ENCODE peak calls at places on chromosomes 3 and 15, in four cellular contexts. U is heart right ventricle, Q is hepatocyte, W is thyroid gland. M is an unnamed sample.

GRCh38 chr3:64443553-64444331 is 218.5 kb upstream of the PRICKLE2 start:
- DNase-seq in U (no peak), Q (peak; percentile 53), W (no peak), M (no peak)

GRCh38 chr3:52786330-52787215 is 8.0 kb upstream of the ITIH3 start:
- DNase-seq in U (no peak), W (no peak), Q (no peak), M (no peak)

GRCh38 chr3:143283432-143284128 is 164.0 kb downstream of the CHST2 start:
- DNase-seq in Q (no peak), U (no peak), W (no peak), M (no peak)

GRCh38 chr15:60370804-60371700 is 26.7 kb downstream of the ANXA2 start:
- DNase-seq in Q (peak; percentile 85), W (peak; percentile 40), U (peak; percentile 86), M (peak; percentile 89)

GRCh38 chr3:52083556-52084087 is 27.3 kb upstream of the DUSP7 start:
- DNase-seq in Q (no peak), U (no peak), W (no peak), M (no peak)

GRCh38 chr15:60351066-60351465 is 46.7 kb downstream of the ANXA2 start:
- DNase-seq in W (no peak), U (no peak), Q (no peak), M (no peak)

GRCh38 chr3:52468336-52468735 is 12.9 kb downstream of the NISCH start:
- DNase-seq in W (no peak), Q (no peak), U (no peak), M (no peak)

GRCh38 chr3:129003578-129004112 is 2.5 kb downstream of the EFCC1 start:
- DNase-seq in W (peak; percentile 61), U (no peak), Q (peak; percentile 85), M (no peak)

GRCh38 chr3:196016485-196016884 is 65.4 kb downstream of the TFRC start:
- DNase-seq in Q (no peak), W (no peak), U (no peak), M (no peak)

GRCh38 chr3:43766672-43767465 is 76.1 kb downstream of the ABHD5 start:
- DNase-seq in Q (no peak), W (no peak), U (no peak), M (no peak)

GRCh38 chr3:49469037-49469875 is 811 bp upstream of the DAG1 start:
- DNase-seq in Q (peak; percentile 82), W (peak; percentile 91), U (peak; percentile 89), M (peak; percentile 79)

GRCh38 chr3:123390865-123391613 is 57.9 kb downstream of the ADCY5 start:
- DNase-seq in W (no peak), Q (no peak), U (no peak), M (peak; percentile 53)

GRCh38 chr3:126478581-126479310 is 3.1 kb upstream of the ZXDC start:
- DNase-seq in U (no peak), Q (no peak), W (no peak), M (no peak)

GRCh38 chr3:87233805-87234204 is 6.7 kb downstream of the CHMP2B start:
- DNase-seq in U (no peak), Q (no peak), W (peak; percentile 7), M (no peak)

GRCh38 chr15:81897011-81897677 is 148.7 kb downstream of the MEX3B start:
- DNase-seq in W (no peak), Q (no peak), U (no peak), M (no peak)

GRCh38 chr3:40997711-40998519 is 201.4 kb upstream of the CTNNB1 start:
- DNase-seq in W (no peak), Q (no peak), U (no peak), M (no peak)

GRCh38 chr15:31349233-31350141 is 22.9 kb downstream of the KLF13 start:
- DNase-seq in Q (no peak), W (peak; percentile 69), U (no peak), M (no peak)

GRCh38 chr3:127441764-127442163 is 148.8 kb downstream of the TPRA1 start:
- DNase-seq in Q (no peak), W (no peak), U (no peak), M (no peak)

GRCh38 chr3:196268270-196269163 is 19.0 kb downstream of the PCYT1A start:
- DNase-seq in W (no peak), Q (no peak), U (no peak), M (no peak)

GRCh38 chr3:47803478-47804025 is 614 bp downstream of the DHX30 start:
- DNase-seq in U (no peak), Q (no peak), W (no peak), M (no peak)

GRCh38 chr15:85097250-85097649 is 115.6 kb downstream of the PDE8A start:
- DNase-seq in U (no peak), Q (no peak), W (no peak), M (no peak)

GRCh38 chr3:117820900-117821299 is 1111.3 kb downstream of the TUSC7 start:
- DNase-seq in U (no peak), Q (no peak), W (no peak), M (no peak)

GRCh38 chr15:94412979-94413741 is 181.8 kb downstream of the MCTP2 start:
- DNase-seq in W (no peak), Q (peak; percentile 48), U (no peak), M (no peak)

GRCh38 chr15:78895411-78895810 is 22.7 kb downstream of the MORF4L1 start:
- DNase-seq in Q (no peak), U (no peak), W (no peak), M (no peak)

GRCh38 chr15:35061171-35062163 is 23.6 kb downstream of the NANOGP8 start:
- DNase-seq in U (no peak), Q (no peak), W (no peak), M (no peak)

GRCh38 chr3:155835341-155836071 is 18.7 kb downstream of the SLC33A1 start:
- DNase-seq in W (no peak), U (no peak), Q (no peak), M (no peak)

GRCh38 chr3:111963424-111963823 is 15.4 kb upstream of the ABHD10 start:
- DNase-seq in W (no peak), U (no peak), Q (no peak), M (no peak)

GRCh38 chr3:138188013-138188352 is 882 bp downstream of the ARMC8 start:
- DNase-seq in W (no peak), U (no peak), Q (no peak), M (no peak)

GRCh38 chr15:47432831-47433230 is 284.5 kb upstream of the SEMA6D start:
- DNase-seq in Q (no peak), U (no peak), W (no peak), M (no peak)

GRCh38 chr3:61560452-61561373 is 658 bp upstream of the PTPRG start:
- DNase-seq in U (peak; percentile 86), Q (peak; percentile 90), W (peak; percentile 81), M (peak; percentile 93)

GRCh38 chr3:42529463-42529862 is 27.0 kb downstream of the VIPR1 start:
- DNase-seq in W (no peak), U (no peak), Q (no peak), M (no peak)

GRCh38 chr15:100515758-100516157 is 13.0 kb downstream of the CERS3 start:
- DNase-seq in Q (peak; percentile 26), U (no peak), W (no peak), M (no peak)

GRCh38 chr3:141393151-141394076 is 25.1 kb downstream of the ZBTB38 start:
- DNase-seq in W (no peak), U (no peak), Q (no peak), M (peak; percentile 81)

GRCh38 chr3:100261481-100261903 is 700 bp downstream of the TBC1D23 start:
- DNase-seq in U (no peak), W (no peak), Q (no peak), M (no peak)

GRCh38 chr3:100265016-100265415 is 4.2 kb downstream of the TBC1D23 start:
- DNase-seq in U (no peak), W (no peak), Q (no peak), M (no peak)

GRCh38 chr3:100263583-100263982 is 2.8 kb downstream of the TBC1D23 start:
- DNase-seq in W (no peak), Q (peak; percentile 12), U (no peak), M (no peak)

GRCh38 chr3:100266531-100266930 is 5.7 kb downstream of the TBC1D23 start:
- DNase-seq in Q (no peak), U (no peak), W (no peak), M (no peak)

GRCh38 chr3:100264242-100264641 is 3.5 kb downstream of the TBC1D23 start:
- DNase-seq in W (no peak), U (no peak), Q (no peak), M (no peak)
- H3K4me1 ChIP-seq in W (peaks cover 27% of the 10 kb centered on the region), U (peaks cover 83% of the 10 kb centered on the region), Q (no peaks in the 10 kb centered on the region), M (peaks cover 49% of the 10 kb centered on the region)

DNA sequence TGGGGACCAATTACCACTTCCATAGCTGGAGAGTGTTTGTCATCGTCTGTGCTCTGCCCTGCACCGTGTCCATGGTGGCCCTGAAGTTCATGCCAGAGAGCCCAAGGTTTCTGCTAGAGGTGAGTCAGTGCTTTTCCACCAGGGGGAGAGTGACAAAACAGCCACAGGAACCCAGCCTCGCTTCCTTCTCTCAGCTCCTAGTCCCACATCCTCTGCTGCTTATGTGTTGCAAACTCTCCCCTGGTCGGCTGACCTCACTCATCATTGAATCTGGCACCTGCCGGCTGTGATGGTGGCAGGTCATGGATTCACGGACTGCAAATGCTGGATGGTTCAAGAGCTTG is 158.4 kb downstream of the SV2B start:
- DNase-seq in W (no peak), U (no peak), Q (no peak), M (peak; percentile 88)
- TF ChIP-seq CTCF in W (no peak), U (no peak), Q (no peak), M (no peak)

GRCh38 chr15:64634020-64634419 is 141.4 kb downstream of the RBPMS2 start:
- DNase-seq in U (no peak), Q (no peak), W (no peak), M (no peak)
- H3K27ac ChIP-seq in U (no peak overlapping the region), Q (peak overlapping the region; percentile 85), W (no peak overlapping the region), M (no peak overlapping the region)

GRCh38 chr15:50531763-50532162 is 14.7 kb downstream of the USP50 start:
- DNase-seq in U (no peak), W (no peak), Q (no peak), M (no peak)

DNA sequence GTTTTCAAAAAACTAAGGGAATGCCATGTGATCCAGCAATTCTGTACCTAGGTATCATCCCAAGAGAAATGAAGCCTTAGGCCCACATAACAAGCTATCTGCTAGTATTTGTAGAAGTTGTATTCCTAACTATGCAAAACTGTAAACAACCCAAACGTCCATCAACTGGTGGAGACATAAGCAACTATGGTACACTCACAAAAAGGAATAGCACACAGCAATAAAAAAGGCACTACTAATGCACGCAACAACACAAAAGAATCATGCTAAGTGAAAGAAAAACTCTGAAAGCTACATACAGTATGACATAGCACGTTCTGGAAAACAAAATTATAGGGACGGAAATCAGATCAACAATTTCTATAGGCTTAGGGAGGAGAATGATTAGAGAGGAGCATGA is 15.3 kb downstream of the USP50 start:
- DNase-seq in Q (no peak), W (no peak), U (no peak), M (no peak)
- H3K4me1 ChIP-seq in Q (no peaks in the 10 kb centered on the region), W (no peaks in the 10 kb centered on the region), U (no peaks in the 10 kb centered on the region), M (no peaks in the 10 kb centered on the region)